ENCODE peak calls at places on chromosomes 7 and 10, in six cellular contexts. One of them, this sample, is unnamed.

GRCh38 chr10:132547421-132547861 is 9.9 kb downstream of the INPP5A start:
- DNase-seq in stomach: no peak
- DNase-seq in ovary: no peak
- DNase-seq in WERI-Rb-1: no peak
- DNase-seq in PC-3: no peak
- DNase-seq in epithelial cell of esophagus: no peak
- DNase-seq in this sample: no peak

GRCh38 chr10:34815174-34816066 is at the start of gene PARD3:
- DNase-seq in stomach: peak; percentile 68
- DNase-seq in ovary: peak; percentile 82
- DNase-seq in WERI-Rb-1: peak; percentile 67
- DNase-seq in PC-3: peak; percentile 91
- DNase-seq in epithelial cell of esophagus: peak; percentile 62
- DNase-seq in this sample: peak; percentile 66

GRCh38 chr10:26780793-26781601 is 79.8 kb downstream of the ABI1 start:
- DNase-seq in stomach: no peak
- DNase-seq in ovary: no peak
- DNase-seq in WERI-Rb-1: no peak
- DNase-seq in PC-3: peak; percentile 97
- DNase-seq in epithelial cell of esophagus: peak; percentile 100
- DNase-seq in this sample: no peak

GRCh38 chr7:128932862-128933821 is 4.6 kb upstream of the IRF5 start:
- DNase-seq in stomach: no peak
- DNase-seq in ovary: no peak
- DNase-seq in WERI-Rb-1: no peak
- DNase-seq in PC-3: no peak
- DNase-seq in epithelial cell of esophagus: no peak
- DNase-seq in this sample: no peak

GRCh38 chr10:129958118-129958685 is 5.9 kb downstream of the EBF3 start:
- DNase-seq in stomach: no peak
- DNase-seq in ovary: no peak
- DNase-seq in WERI-Rb-1: no peak
- DNase-seq in PC-3: no peak
- DNase-seq in epithelial cell of esophagus: no peak
- DNase-seq in this sample: no peak

GRCh38 chr7:155296788-155297516 is 726 bp upstream of the INSIG1 start:
- DNase-seq in stomach: peak; percentile 58
- DNase-seq in ovary: peak; percentile 68
- DNase-seq in WERI-Rb-1: no peak
- DNase-seq in PC-3: peak; percentile 62
- DNase-seq in epithelial cell of esophagus: peak; percentile 72
- DNase-seq in this sample: peak; percentile 62

GRCh38 chr10:103661198-103661950 is 167.9 kb downstream of the NEURL1 start:
- DNase-seq in stomach: peak; percentile 75
- DNase-seq in ovary: peak; percentile 90
- DNase-seq in WERI-Rb-1: no peak
- DNase-seq in PC-3: no peak
- DNase-seq in epithelial cell of esophagus: no peak
- DNase-seq in this sample: peak; percentile 97

GRCh38 chr7:70338061-70338460 is 739.8 kb downstream of the AUTS2 start:
- DNase-seq in stomach: no peak
- DNase-seq in ovary: no peak
- DNase-seq in WERI-Rb-1: no peak
- DNase-seq in PC-3: no peak
- DNase-seq in epithelial cell of esophagus: no peak
- DNase-seq in this sample: no peak

GRCh38 chr10:108784534-108784933 is 1138.8 kb downstream of the XPNPEP1 start:
- DNase-seq in stomach: no peak
- DNase-seq in ovary: no peak
- DNase-seq in WERI-Rb-1: no peak
- DNase-seq in PC-3: no peak
- DNase-seq in epithelial cell of esophagus: no peak
- DNase-seq in this sample: no peak

GRCh38 chr7:55074008-55074499 is 55.2 kb downstream of the EGFR start:
- DNase-seq in stomach: peak; percentile 77
- DNase-seq in ovary: no peak
- DNase-seq in WERI-Rb-1: no peak
- DNase-seq in PC-3: peak; percentile 98
- DNase-seq in epithelial cell of esophagus: peak; percentile 93
- DNase-seq in this sample: no peak

GRCh38 chr7:45088146-45088701 is 545 bp downstream of the NACAD start:
- DNase-seq in stomach: no peak
- DNase-seq in ovary: no peak
- DNase-seq in WERI-Rb-1: peak; percentile 44
- DNase-seq in PC-3: no peak
- DNase-seq in epithelial cell of esophagus: no peak
- DNase-seq in this sample: no peak

GRCh38 chr7:144500225-144500624 is 96.7 kb upstream of the NOBOX start:
- DNase-seq in stomach: no peak
- DNase-seq in ovary: no peak
- DNase-seq in WERI-Rb-1: no peak
- DNase-seq in PC-3: no peak
- DNase-seq in epithelial cell of esophagus: no peak
- DNase-seq in this sample: no peak

GRCh38 chr10:66931340-66931948 is 5.6 kb downstream of the LRRTM3 start:
- DNase-seq in stomach: no peak
- DNase-seq in ovary: no peak
- DNase-seq in WERI-Rb-1: no peak
- DNase-seq in PC-3: peak; percentile 97
- DNase-seq in epithelial cell of esophagus: peak; percentile 67
- DNase-seq in this sample: no peak

GRCh38 chr10:95588025-95588424 is 26.9 kb upstream of the SORBS1 start:
- DNase-seq in stomach: peak; percentile 57
- DNase-seq in ovary: no peak
- DNase-seq in WERI-Rb-1: no peak
- DNase-seq in PC-3: peak; percentile 44
- DNase-seq in epithelial cell of esophagus: peak; percentile 56
- DNase-seq in this sample: no peak

GRCh38 chr10:102540023-102540422 is 36.3 kb downstream of the SUFU start:
- DNase-seq in stomach: no peak
- DNase-seq in ovary: no peak
- DNase-seq in WERI-Rb-1: no peak
- DNase-seq in PC-3: peak; percentile 11
- DNase-seq in epithelial cell of esophagus: peak; percentile 43
- DNase-seq in this sample: no peak

GRCh38 chr10:67072654-67073053 is 146.8 kb downstream of the LRRTM3 start:
- DNase-seq in stomach: no peak
- DNase-seq in ovary: no peak
- DNase-seq in WERI-Rb-1: no peak
- DNase-seq in PC-3: no peak
- DNase-seq in epithelial cell of esophagus: no peak
- DNase-seq in this sample: no peak

GRCh38 chr7:135729230-135729629 is 1.2 kb upstream of the SLC13A4 start:
- DNase-seq in stomach: no peak
- DNase-seq in ovary: no peak
- DNase-seq in WERI-Rb-1: no peak
- DNase-seq in PC-3: no peak
- DNase-seq in epithelial cell of esophagus: no peak
- DNase-seq in this sample: no peak

GRCh38 chr7:52119537-52119936 is 802.9 kb upstream of the COBL start:
- DNase-seq in stomach: no peak
- DNase-seq in ovary: no peak
- DNase-seq in WERI-Rb-1: no peak
- DNase-seq in PC-3: no peak
- DNase-seq in epithelial cell of esophagus: no peak
- DNase-seq in this sample: no peak

GRCh38 chr10:110600487-110601101 is 33.1 kb downstream of the SMC3 start:
- DNase-seq in stomach: no peak
- DNase-seq in ovary: no peak
- DNase-seq in WERI-Rb-1: peak; percentile 60
- DNase-seq in PC-3: peak; percentile 70
- DNase-seq in epithelial cell of esophagus: peak; percentile 70
- DNase-seq in this sample: no peak

GRCh38 chr10:85868627-85869499 is 497.7 kb downstream of the GRID1 start:
- DNase-seq in stomach: no peak
- DNase-seq in ovary: no peak
- DNase-seq in WERI-Rb-1: no peak
- DNase-seq in PC-3: no peak
- DNase-seq in epithelial cell of esophagus: no peak
- DNase-seq in this sample: no peak

GRCh38 chr7:78002715-78003114 is 204.1 kb downstream of the PHTF2 start:
- DNase-seq in stomach: no peak
- DNase-seq in ovary: no peak
- DNase-seq in WERI-Rb-1: no peak
- DNase-seq in PC-3: no peak
- DNase-seq in epithelial cell of esophagus: no peak
- DNase-seq in this sample: no peak

GRCh38 chr10:44961931-44962750 is 2.5 kb downstream of the RASSF4 start:
- DNase-seq in stomach: no peak
- DNase-seq in ovary: no peak
- DNase-seq in WERI-Rb-1: no peak
- DNase-seq in PC-3: no peak
- DNase-seq in epithelial cell of esophagus: peak; percentile 18
- DNase-seq in this sample: no peak
- H3K4me3 ChIP-seq in stomach: no peak overlapping the region
- H3K4me3 ChIP-seq in ovary: no peak overlapping the region
- H3K4me3 ChIP-seq in WERI-Rb-1: no peak overlapping the region
- H3K4me3 ChIP-seq in PC-3: no peak overlapping the region
- H3K4me3 ChIP-seq in epithelial cell of esophagus: no peak overlapping the region
- H3K4me3 ChIP-seq in this sample: no peak overlapping the region

GRCh38 chr10:62915192-62915591 is 99.0 kb upstream of the EGR2 start:
- DNase-seq in stomach: no peak
- DNase-seq in ovary: no peak
- DNase-seq in WERI-Rb-1: no peak
- DNase-seq in PC-3: no peak
- DNase-seq in epithelial cell of esophagus: no peak
- DNase-seq in this sample: no peak

GRCh38 chr10:62907470-62908212 is 91.5 kb upstream of the EGR2 start:
- DNase-seq in stomach: no peak
- DNase-seq in ovary: no peak
- DNase-seq in WERI-Rb-1: no peak
- DNase-seq in PC-3: peak; percentile 55
- DNase-seq in epithelial cell of esophagus: no peak
- DNase-seq in this sample: no peak

GRCh38 chr10:62912086-62912485 is 95.9 kb upstream of the EGR2 start:
- DNase-seq in stomach: no peak
- DNase-seq in ovary: no peak
- DNase-seq in WERI-Rb-1: no peak
- DNase-seq in PC-3: no peak
- DNase-seq in epithelial cell of esophagus: no peak
- DNase-seq in this sample: no peak

GRCh38 chr10:62916157-62916603 is 100.0 kb upstream of the EGR2 start:
- DNase-seq in stomach: no peak
- DNase-seq in ovary: no peak
- DNase-seq in WERI-Rb-1: no peak
- DNase-seq in PC-3: peak; percentile 99
- DNase-seq in epithelial cell of esophagus: peak; percentile 82
- DNase-seq in this sample: no peak

DNA sequence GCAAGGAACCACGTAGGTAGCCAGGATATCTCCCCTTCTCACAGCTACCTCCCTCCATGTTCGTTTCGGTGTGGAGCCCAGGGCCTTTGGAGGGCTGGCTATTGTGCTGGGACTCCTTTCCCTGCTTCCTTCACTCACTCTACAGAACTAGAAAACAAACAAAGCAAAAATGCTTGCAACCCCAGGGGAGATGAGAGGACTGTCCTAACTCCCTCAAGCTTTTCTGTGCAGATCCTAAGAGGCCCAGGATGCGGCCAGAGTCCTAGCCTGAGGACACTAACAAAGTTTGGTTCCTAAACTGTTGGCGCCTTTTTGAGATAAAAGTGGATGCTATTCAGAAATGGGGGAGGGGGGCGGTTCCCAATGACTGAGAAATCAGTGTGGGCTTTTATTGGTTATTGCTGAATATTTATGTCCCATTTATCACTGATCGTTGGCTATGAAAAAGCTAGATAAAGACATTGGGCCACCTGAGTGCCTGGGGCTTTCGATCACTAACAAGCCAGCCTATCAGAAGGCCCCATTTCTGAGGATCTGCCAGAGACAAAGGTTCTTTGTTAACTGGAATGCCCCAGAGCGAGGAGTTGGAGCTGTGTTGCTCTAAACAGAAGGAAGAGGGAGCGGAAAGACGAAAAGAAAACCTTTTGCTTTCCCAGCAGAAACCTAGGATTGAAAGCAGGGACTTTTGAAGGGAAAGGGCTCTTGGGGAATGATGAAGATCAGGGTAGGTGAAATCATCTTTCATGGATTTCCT is 95.2 kb upstream of the EGR2 start:
- DNase-seq in stomach: no peak
- DNase-seq in ovary: no peak
- DNase-seq in WERI-Rb-1: no peak
- DNase-seq in PC-3: no peak
- DNase-seq in epithelial cell of esophagus: no peak
- DNase-seq in this sample: no peak
- H3K4me3 ChIP-seq in stomach: no peak overlapping the region
- H3K4me3 ChIP-seq in ovary: no peak overlapping the region
- H3K4me3 ChIP-seq in WERI-Rb-1: no peak overlapping the region
- H3K4me3 ChIP-seq in PC-3: no peak overlapping the region
- H3K4me3 ChIP-seq in epithelial cell of esophagus: no peak overlapping the region
- H3K4me3 ChIP-seq in this sample: no peak overlapping the region

DNA sequence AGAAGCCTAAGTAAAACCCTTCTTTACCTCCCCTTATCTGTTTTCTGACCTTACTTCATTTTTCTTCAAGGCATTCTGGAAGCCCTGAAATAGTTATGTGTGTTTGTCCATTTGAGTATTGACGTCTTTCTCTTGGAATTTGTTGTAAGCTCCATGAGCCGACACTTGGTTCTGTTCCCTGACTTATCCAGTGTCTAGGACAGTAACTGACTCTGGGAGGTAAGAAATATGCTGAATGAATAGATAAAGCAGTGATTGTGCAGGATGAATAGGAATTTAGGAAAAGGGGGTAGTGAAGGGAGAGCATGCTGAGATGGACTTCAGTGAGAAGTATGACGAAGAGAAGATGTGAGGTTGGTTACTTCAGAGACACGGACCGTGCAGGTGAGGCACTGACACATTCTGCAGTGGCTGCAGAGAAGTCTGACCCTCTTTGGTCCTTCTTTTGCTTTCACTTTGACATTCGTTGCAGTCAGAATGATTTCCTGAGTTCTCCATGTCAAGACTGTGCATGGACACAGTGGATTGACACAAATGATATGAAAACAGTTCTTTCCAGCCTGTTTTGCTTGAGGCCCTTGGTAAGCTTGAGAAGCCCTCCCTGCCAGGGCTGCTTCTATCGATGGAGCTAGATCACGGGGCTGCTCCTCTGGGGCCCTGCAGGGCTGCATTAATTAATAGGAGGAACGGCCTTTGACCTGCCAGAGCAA is 261.5 kb upstream of the SORCS1 start:
- DNase-seq in stomach: no peak
- DNase-seq in ovary: no peak
- DNase-seq in WERI-Rb-1: no peak
- DNase-seq in PC-3: no peak
- DNase-seq in epithelial cell of esophagus: no peak
- DNase-seq in this sample: no peak
- H3K4me3 ChIP-seq in stomach: no peak overlapping the region
- H3K4me3 ChIP-seq in ovary: no peak overlapping the region
- H3K4me3 ChIP-seq in WERI-Rb-1: no peak overlapping the region
- H3K4me3 ChIP-seq in PC-3: peak overlapping the region; percentile 12
- H3K4me3 ChIP-seq in epithelial cell of esophagus: no peak overlapping the region
- H3K4me3 ChIP-seq in this sample: no peak overlapping the region

DNA sequence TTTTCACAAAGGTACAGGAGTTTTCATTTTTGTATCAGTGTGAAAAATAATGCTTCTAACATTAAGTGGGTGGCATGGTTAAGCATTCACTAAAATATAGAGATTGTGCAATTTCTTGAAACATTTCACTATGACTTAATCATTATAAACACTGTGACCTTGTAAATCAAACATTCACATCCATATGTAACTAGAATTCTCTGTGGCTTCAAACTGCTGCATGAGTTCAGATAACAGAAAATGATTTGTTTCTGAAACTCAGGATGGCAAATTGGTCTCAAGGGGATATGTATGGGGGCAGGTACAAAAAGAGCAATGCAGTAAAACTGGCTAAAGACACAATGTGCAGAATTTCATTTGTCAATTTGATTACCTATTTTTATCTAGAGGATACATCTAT is 3.8 kb downstream of the FAM133B start:
- DNase-seq in stomach: no peak
- DNase-seq in ovary: no peak
- DNase-seq in WERI-Rb-1: no peak
- DNase-seq in PC-3: no peak
- DNase-seq in epithelial cell of esophagus: peak; percentile 35
- DNase-seq in this sample: no peak
- H3K4me3 ChIP-seq in stomach: no peak overlapping the region
- H3K4me3 ChIP-seq in ovary: no peak overlapping the region
- H3K4me3 ChIP-seq in WERI-Rb-1: no peak overlapping the region
- H3K4me3 ChIP-seq in PC-3: no peak overlapping the region
- H3K4me3 ChIP-seq in epithelial cell of esophagus: no peak overlapping the region
- H3K4me3 ChIP-seq in this sample: no peak overlapping the region

This sample was measured in uterus.